ENCODE peak calls at places on chromosomes 12 and 14, in five cellular contexts. One of them, this sample, is unnamed. For H3K4me1, the result is how much of the 10 kb centered on the place peaks cover.

GRCh38 chr12:19957578-19957977 is 410.8 kb upstream of the PDE3A start:
- DNase-seq in K562: no peak
- DNase-seq in HepG2: no peak
- DNase-seq in GM12878: no peak
- DNase-seq in H1: no peak
- DNase-seq in this sample: no peak

GRCh38 chr12:93060666-93061413 is 131.7 kb upstream of the EEA1 start:
- DNase-seq in HepG2: peak
- DNase-seq in GM12878: peak
- DNase-seq in H1: no peak
- DNase-seq in K562: peak
- DNase-seq in this sample: no peak

GRCh38 chr14:51472881-51473280 is 178.8 kb upstream of the FRMD6 start:
- DNase-seq in GM12878: no peak
- DNase-seq in K562: no peak
- DNase-seq in HepG2: no peak
- DNase-seq in H1: no peak
- DNase-seq in this sample: no peak

GRCh38 chr14:62329427-62329826 is 567.2 kb downstream of the SNAPC1 start:
- DNase-seq in GM12878: no peak
- DNase-seq in K562: no peak
- DNase-seq in H1: no peak
- DNase-seq in HepG2: no peak
- DNase-seq in this sample: no peak

GRCh38 chr12:116539361-116539771 is 19.8 kb upstream of the MAP1LC3B2 start:
- DNase-seq in HepG2: no peak
- DNase-seq in GM12878: no peak
- DNase-seq in K562: no peak
- DNase-seq in H1: no peak
- DNase-seq in this sample: no peak

GRCh38 chr12:120361506-120362208 is 7.3 kb downstream of the MSI1 start:
- DNase-seq in H1: peak
- DNase-seq in K562: peak
- DNase-seq in HepG2: no peak
- DNase-seq in GM12878: no peak
- DNase-seq in this sample: no peak

GRCh38 chr12:107903377-107904061 is 129.0 kb downstream of the ASCL4 start:
- DNase-seq in HepG2: no peak
- DNase-seq in GM12878: peak
- DNase-seq in K562: peak
- DNase-seq in H1: no peak
- DNase-seq in this sample: no peak

GRCh38 chr14:77033622-77034521 is 5.4 kb upstream of the IRF2BPL start:
- DNase-seq in K562: no peak
- DNase-seq in HepG2: peak
- DNase-seq in GM12878: peak
- DNase-seq in H1: no peak
- DNase-seq in this sample: no peak

GRCh38 chr14:24095196-24096068 is 1.3 kb downstream of the PCK2 start:
- DNase-seq in HepG2: peak
- DNase-seq in H1: no peak
- DNase-seq in GM12878: peak
- DNase-seq in K562: peak
- DNase-seq in this sample: no peak

GRCh38 chr12:83826112-83826511 is 1086.5 kb downstream of the SLC6A15 start:
- DNase-seq in H1: peak
- DNase-seq in K562: peak
- DNase-seq in GM12878: no peak
- DNase-seq in HepG2: no peak
- DNase-seq in this sample: peak

GRCh38 chr12:64578556-64578955 is 31.7 kb upstream of the RASSF3 start:
- DNase-seq in HepG2: no peak
- DNase-seq in H1: no peak
- DNase-seq in K562: no peak
- DNase-seq in GM12878: no peak
- DNase-seq in this sample: no peak

GRCh38 chr14:69481815-69482568 is 2.5 kb upstream of the PLEKHD1 start:
- DNase-seq in H1: no peak
- DNase-seq in K562: peak
- DNase-seq in HepG2: no peak
- DNase-seq in GM12878: peak
- DNase-seq in this sample: no peak

GRCh38 chr12:56989866-56990610 is 16.3 kb downstream of the ZBTB39 start:
- DNase-seq in GM12878: no peak
- DNase-seq in HepG2: no peak
- DNase-seq in K562: no peak
- DNase-seq in H1: no peak
- DNase-seq in this sample: no peak

GRCh38 chr12:56990648-56991318 is 15.6 kb downstream of the ZBTB39 start:
- DNase-seq in H1: no peak
- DNase-seq in GM12878: no peak
- DNase-seq in K562: no peak
- DNase-seq in HepG2: no peak
- DNase-seq in this sample: no peak

GRCh38 chr12:56987011-56987410 is 19.3 kb downstream of the ZBTB39 start:
- DNase-seq in K562: no peak
- DNase-seq in GM12878: no peak
- DNase-seq in HepG2: no peak
- DNase-seq in H1: no peak
- DNase-seq in this sample: no peak

GRCh38 chr12:56988207-56988739 is 18.1 kb downstream of the ZBTB39 start:
- DNase-seq in GM12878: no peak
- DNase-seq in H1: no peak
- DNase-seq in K562: peak
- DNase-seq in HepG2: no peak
- DNase-seq in this sample: no peak

GRCh38 chr12:56987551-56988053 is 18.7 kb downstream of the ZBTB39 start:
- DNase-seq in GM12878: no peak
- DNase-seq in HepG2: peak
- DNase-seq in K562: peak
- DNase-seq in H1: peak
- DNase-seq in this sample: peak
- H3K4me1 ChIP-seq in GM12878: under half
- H3K4me1 ChIP-seq in HepG2: under half
- H3K4me1 ChIP-seq in K562: half or more
- H3K4me1 ChIP-seq in H1: under half
- H3K4me1 ChIP-seq in this sample: under half

DNA sequence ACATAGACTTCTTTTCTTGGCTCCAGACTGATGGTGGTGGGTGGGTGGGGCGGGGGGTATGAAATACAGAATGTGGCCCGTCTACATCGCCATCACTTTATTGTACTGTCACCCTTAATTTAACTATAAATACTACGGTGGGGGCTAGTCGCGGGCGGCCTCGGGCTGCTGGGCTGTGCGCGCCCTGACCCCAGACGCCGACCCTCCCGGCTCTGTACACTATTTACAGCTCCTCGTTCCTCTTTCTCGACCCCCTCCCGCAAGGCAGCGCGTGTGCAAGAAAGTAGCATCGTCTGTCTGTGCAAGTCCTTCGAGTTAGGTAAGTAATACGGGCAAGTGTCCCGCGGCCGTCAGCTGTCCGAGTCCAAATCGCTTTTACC is 1.8 kb downstream of the GSC start:
- DNase-seq in H1: no peak
- DNase-seq in GM12878: no peak
- DNase-seq in K562: no peak
- DNase-seq in HepG2: no peak
- DNase-seq in this sample: no peak
- H2AFZ ChIP-seq in H1: no peak
- H2AFZ ChIP-seq in GM12878: no peak
- H2AFZ ChIP-seq in K562: no peak
- H2AFZ ChIP-seq in HepG2: no peak
- H2AFZ ChIP-seq in this sample: no peak

GRCh38 chr14:38207342-38207741 is 362 bp upstream of the SSTR1 start:
- DNase-seq in K562: no peak
- DNase-seq in GM12878: no peak
- DNase-seq in HepG2: no peak
- DNase-seq in H1: no peak
- DNase-seq in this sample: no peak

GRCh38 chr14:38210168-38210567 is 2.5 kb downstream of the SSTR1 start:
- DNase-seq in GM12878: no peak
- DNase-seq in HepG2: no peak
- DNase-seq in H1: no peak
- DNase-seq in K562: no peak
- DNase-seq in this sample: no peak

GRCh38 chr14:38209572-38210159 is 2.0 kb downstream of the SSTR1 start:
- DNase-seq in K562: no peak
- DNase-seq in HepG2: no peak
- DNase-seq in GM12878: no peak
- DNase-seq in H1: no peak
- DNase-seq in this sample: no peak

GRCh38 chr14:38207830-38208815 is at the start of gene SSTR1:
- DNase-seq in HepG2: peak
- DNase-seq in GM12878: no peak
- DNase-seq in K562: no peak
- DNase-seq in H1: no peak
- DNase-seq in this sample: no peak

DNA sequence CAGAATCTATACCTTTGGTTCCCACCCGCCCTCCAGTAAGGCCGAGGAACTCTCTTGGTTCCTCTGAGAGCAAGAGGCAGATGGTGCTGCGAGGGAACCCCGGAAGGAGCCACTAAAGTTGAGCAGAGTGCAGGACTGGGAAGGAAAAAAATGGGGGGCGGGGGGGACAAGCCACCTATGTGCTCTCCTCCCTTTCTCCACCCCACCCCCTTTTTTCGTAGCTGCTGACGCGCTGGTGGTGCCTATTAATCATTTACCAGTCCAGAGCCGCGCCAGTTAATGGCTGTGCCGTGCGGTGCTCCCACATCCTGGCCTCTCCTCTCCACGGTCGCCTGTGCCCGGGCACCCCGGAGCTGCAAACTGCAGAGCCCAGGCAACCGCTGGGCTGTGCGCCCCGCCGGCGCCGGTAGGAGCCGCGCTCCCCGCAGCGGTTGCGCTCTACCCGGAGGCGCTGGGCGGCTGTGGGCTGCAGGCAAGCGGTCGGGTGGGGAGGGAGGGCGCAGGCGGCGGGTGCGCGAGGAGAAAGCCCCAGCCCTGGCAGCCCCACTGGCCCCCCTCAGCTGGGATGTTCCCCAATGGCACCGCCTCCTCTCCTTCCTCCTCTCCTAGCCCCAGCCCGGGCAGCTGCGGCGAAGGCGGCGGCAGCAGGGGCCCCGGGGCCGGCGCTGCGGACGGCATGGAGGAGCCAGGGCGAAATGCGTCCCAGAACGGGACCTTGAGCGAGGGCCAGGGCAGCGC is 1.3 kb downstream of the SSTR1 start:
- DNase-seq in HepG2: peak
- DNase-seq in K562: no peak
- DNase-seq in GM12878: no peak
- DNase-seq in H1: no peak
- DNase-seq in this sample: no peak
- TF ChIP-seq SP1 in HepG2: no peak
- TF ChIP-seq SP1 in K562: no peak
- TF ChIP-seq SP1 in GM12878: no peak
- TF ChIP-seq SP1 in H1: no peak
- TF ChIP-seq SP1 in this sample: no peak

GRCh38 chr14:100279133-100279532 is 27.1 kb downstream of the SLC25A29 start:
- DNase-seq in K562: no peak
- DNase-seq in H1: no peak
- DNase-seq in GM12878: no peak
- DNase-seq in HepG2: peak
- DNase-seq in this sample: no peak

GRCh38 chr14:100282083-100282350 is 24.2 kb downstream of the SLC25A29 start:
- DNase-seq in GM12878: no peak
- DNase-seq in K562: no peak
- DNase-seq in HepG2: no peak
- DNase-seq in H1: no peak
- DNase-seq in this sample: no peak

GRCh38 chr14:100278702-100279101 is 27.5 kb downstream of the SLC25A29 start:
- DNase-seq in K562: no peak
- DNase-seq in H1: no peak
- DNase-seq in HepG2: peak
- DNase-seq in GM12878: no peak
- DNase-seq in this sample: no peak

GRCh38 chr14:100281286-100282082 is 24.8 kb downstream of the SLC25A29 start:
- DNase-seq in HepG2: no peak
- DNase-seq in H1: no peak
- DNase-seq in GM12878: no peak
- DNase-seq in K562: no peak
- DNase-seq in this sample: no peak

DNA sequence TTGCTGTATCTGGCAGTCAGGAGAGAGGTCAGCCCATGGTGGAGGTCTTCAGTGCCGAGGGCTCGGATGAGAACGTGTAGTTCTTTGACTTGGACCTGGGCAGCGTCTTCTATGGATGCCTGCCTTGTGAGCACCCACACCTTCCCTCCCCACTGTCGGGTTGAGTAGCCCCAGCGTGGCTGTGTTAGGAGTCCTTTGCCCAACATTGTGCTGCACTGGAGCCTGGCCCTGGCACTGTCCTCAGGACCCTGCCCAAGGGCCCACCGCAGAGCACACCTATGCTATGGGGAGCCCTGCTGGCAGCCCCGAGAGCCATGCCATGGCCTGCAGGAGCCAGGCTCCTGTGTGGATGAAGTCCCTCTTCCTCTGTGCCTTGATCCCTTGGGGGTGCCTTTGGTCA is 26.7 kb downstream of the SLC25A29 start:
- DNase-seq in HepG2: no peak
- DNase-seq in GM12878: no peak
- DNase-seq in H1: no peak
- DNase-seq in K562: no peak
- DNase-seq in this sample: no peak
- H3K4me1 ChIP-seq in HepG2: half or more
- H3K4me1 ChIP-seq in GM12878: under half
- H3K4me1 ChIP-seq in H1: under half
- H3K4me1 ChIP-seq in K562: under half
- H3K4me1 ChIP-seq in this sample: under half

DNA sequence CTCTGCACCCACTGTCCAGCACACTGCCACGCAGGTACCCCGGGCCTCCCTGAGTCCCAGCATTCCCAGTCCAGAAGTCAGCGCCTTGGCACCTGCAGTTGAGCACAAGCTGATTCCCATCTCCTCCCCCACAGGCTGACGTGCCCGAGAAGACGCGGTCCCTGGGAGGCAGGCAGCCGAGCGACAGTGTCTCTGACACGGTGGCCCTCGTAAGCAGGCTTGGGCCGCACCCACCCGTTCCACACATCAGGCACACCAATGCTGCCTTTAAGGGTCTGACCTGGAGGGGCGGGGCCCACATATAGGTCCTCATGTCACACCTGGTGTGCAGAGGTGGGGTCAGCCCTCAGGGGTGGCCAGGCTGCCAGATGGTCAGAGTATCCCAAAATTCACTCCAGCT is 18.4 kb upstream of the TEX22 start:
- DNase-seq in HepG2: no peak
- DNase-seq in H1: no peak
- DNase-seq in K562: no peak
- DNase-seq in GM12878: no peak
- DNase-seq in this sample: no peak
- H2AFZ ChIP-seq in HepG2: no peak
- H2AFZ ChIP-seq in H1: no peak
- H2AFZ ChIP-seq in K562: no peak
- H2AFZ ChIP-seq in GM12878: no peak
- H2AFZ ChIP-seq in this sample: no peak

DNA sequence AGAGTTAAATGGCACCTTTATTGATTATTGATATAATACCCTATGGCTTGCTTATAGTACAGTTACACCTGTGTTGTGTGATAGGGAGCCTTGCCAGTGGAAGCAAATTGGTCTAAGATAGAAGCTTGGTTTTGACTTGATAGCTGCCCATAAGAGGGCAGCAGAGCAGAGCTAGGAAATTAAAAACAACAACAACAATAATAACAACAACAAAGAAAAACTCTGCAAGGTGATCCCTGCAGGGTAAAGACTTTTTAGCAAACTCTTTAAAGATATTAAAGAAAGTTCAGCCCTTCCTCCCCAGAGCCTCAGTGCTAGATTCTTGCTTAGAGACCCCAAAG is 18.0 kb upstream of the RNASE10 start:
- DNase-seq in H1: no peak
- DNase-seq in HepG2: no peak
- DNase-seq in K562: no peak
- DNase-seq in GM12878: no peak
- DNase-seq in this sample: no peak
- TF ChIP-seq SP1 in H1: no peak
- TF ChIP-seq SP1 in HepG2: no peak
- TF ChIP-seq SP1 in K562: no peak
- TF ChIP-seq SP1 in GM12878: no peak
- TF ChIP-seq SP1 in this sample: no peak